ENCODE peak calls at places on chromosomes 2 and 18, in five cellular contexts. U, X, I, D and P are unnamed samples.

GRCh38 chr2:119156891-119157773 is 1.4 kb downstream of the C1QL2 start:
- DNase-seq in X (peak), D (no peak), U (no peak), I (no peak), P (no peak)

GRCh38 chr2:181553244-181553643 is 96.1 kb downstream of the ITGA4 start:
- DNase-seq in D (no peak), X (no peak), I (no peak), U (no peak), P (no peak)

GRCh38 chr18:9849407-9849961 is 36.3 kb upstream of the TXNDC2 start:
- DNase-seq in I (no peak), U (no peak), D (no peak), X (no peak), P (no peak)

GRCh38 chr18:25016666-25017065 is 335.3 kb downstream of the ZNF521 start:
- DNase-seq in X (no peak), D (no peak), I (no peak), U (no peak), P (no peak)

GRCh38 chr2:28956415-28956826 is 24.7 kb upstream of the TOGARAM2 start:
- DNase-seq in I (peak), D (no peak), X (peak), U (peak), P (peak)

GRCh38 chr2:241701405-241702154 is at the start of gene ING5:
- DNase-seq in D (peak), I (peak), U (peak), X (peak), P (peak)

GRCh38 chr2:32464441-32464840 is 107.6 kb downstream of the BIRC6 start:
- DNase-seq in U (no peak), D (no peak), I (no peak), X (no peak), P (no peak)

GRCh38 chr2:2107140-2107539 is 223.9 kb downstream of the MYT1L start:
- DNase-seq in I (no peak), D (no peak), U (no peak), X (no peak), P (no peak)

GRCh38 chr2:47174731-47175361 is 19.7 kb upstream of the STPG4 start:
- DNase-seq in I (peak), D (no peak), X (no peak), U (no peak), P (no peak)

GRCh38 chr18:30675905-30676620 is 366.5 kb downstream of the DSC3 start:
- DNase-seq in U (no peak), X (no peak), D (no peak), I (no peak), P (no peak)

GRCh38 chr2:73997813-73998212 is 13.1 kb downstream of the TET3 start:
- DNase-seq in D (no peak), I (no peak), U (no peak), X (no peak), P (no peak)

GRCh38 chr2:173753441-173753840 is 211.7 kb downstream of the SP3 start:
- DNase-seq in X (no peak), I (no peak), U (no peak), D (no peak), P (no peak)

GRCh38 chr2:236365258-236366048 is 101.2 kb upstream of the ASB18 start:
- DNase-seq in U (no peak), I (no peak), X (no peak), D (no peak), P (no peak)

GRCh38 chr18:10010611-10011015 is 96.8 kb downstream of the VAPA start:
- DNase-seq in X (no peak), I (no peak), D (no peak), U (no peak), P (no peak)

GRCh38 chr2:143575340-143575739 is 446.1 kb downstream of the ARHGAP15 start:
- DNase-seq in I (no peak), U (peak), X (no peak), D (no peak), P (peak)

GRCh38 chr2:169093535-169093934 is 24.2 kb downstream of the DHRS9 start:
- DNase-seq in I (no peak), X (no peak), U (no peak), D (no peak), P (no peak)

GRCh38 chr2:82852787-82853186 is 1606.3 kb downstream of the SUCLG1 start:
- DNase-seq in U (no peak), D (no peak), X (no peak), I (no peak), P (no peak)

GRCh38 chr2:20422679-20423271 is 24.1 kb upstream of the RHOB start:
- DNase-seq in I (peak), X (peak), U (peak), D (no peak), P (no peak)

GRCh38 chr2:71156531-71156930 is 26.1 kb downstream of the MPHOSPH10 start:
- DNase-seq in U (no peak), I (no peak), D (no peak), X (no peak), P (peak)

GRCh38 chr2:9667826-9668225 is 37.0 kb upstream of the YWHAQ start:
- DNase-seq in X (no peak), I (no peak), U (no peak), D (no peak), P (no peak)

GRCh38 chr2:108936868-108937265 is 52.2 kb downstream of the EDAR start:
- DNase-seq in D (no peak), I (no peak), U (no peak), X (no peak), P (no peak)

GRCh38 chr2:201964011-201964410 is 69.6 kb upstream of the FZD7 start:
- DNase-seq in X (no peak), D (no peak), U (no peak), I (no peak), P (no peak)
- TF ChIP-seq SUZ12 in X (no peak), D (no peak), U (no peak), I (no peak), P (no peak)

DNA sequence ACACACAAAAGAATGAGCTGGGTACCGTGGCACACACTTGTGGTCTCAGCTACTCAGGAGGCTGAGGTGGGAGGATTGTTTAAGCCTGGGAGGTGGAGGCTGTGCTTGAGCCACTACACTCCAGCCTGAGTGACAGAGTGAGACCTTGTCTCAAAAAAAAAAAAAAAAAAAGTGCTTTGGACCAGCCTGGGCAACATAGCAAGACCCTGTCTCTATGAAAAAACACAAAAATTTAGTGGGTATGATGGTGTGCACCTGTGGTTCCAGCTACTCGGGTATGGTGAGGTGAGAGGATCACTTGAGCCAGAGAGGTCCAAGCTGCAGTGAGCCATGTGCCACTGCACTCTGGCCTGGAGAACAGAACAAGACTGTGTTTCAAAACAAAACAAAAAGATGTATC is 10.4 kb downstream of the ZNF512 start:
- DNase-seq in U (no peak), X (no peak), D (no peak), I (no peak), P (no peak)
- TF ChIP-seq SUZ12 in U (no peak), X (no peak), D (no peak), I (no peak), P (no peak)

DNA sequence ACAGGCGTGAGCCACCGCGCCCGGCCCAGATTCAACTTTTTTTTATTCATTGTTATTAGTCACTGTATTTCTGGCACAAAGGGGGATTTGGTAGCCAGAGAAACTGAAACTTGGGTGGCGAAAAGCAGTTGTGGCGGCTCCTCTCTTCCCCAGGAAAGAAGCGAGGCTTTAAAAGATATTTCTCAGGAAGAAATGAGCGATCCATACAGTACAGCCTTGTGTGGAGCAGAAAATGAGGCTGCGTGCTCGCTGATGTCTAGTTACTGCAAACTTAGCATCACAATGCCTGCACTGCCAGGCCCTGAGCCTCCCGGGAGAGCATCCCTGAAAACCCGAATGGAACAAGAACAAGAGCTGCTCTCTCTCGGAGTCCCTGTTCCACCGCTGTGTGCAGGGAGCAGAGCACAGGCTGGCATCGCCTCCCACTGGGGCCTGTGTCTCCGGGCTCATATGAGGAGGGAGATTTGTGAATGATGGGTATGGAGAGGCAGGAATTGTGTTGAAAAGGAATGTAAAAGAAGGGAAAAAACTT is 234.0 kb downstream of the ZNF516 start:
- DNase-seq in U (no peak), D (no peak), I (no peak), X (no peak), P (no peak)
- TF ChIP-seq SUZ12 in U (no peak), D (no peak), I (no peak), X (no peak), P (no peak)

GRCh38 chr2:37588316-37588777 is 83.1 kb downstream of the CDC42EP3 start:
- DNase-seq in I (no peak), X (no peak), U (no peak), D (no peak), P (no peak)

GRCh38 chr2:37593024-37593423 is 78.4 kb downstream of the CDC42EP3 start:
- DNase-seq in U (no peak), I (no peak), D (no peak), X (no peak), P (no peak)

GRCh38 chr2:37587817-37588216 is 83.6 kb downstream of the CDC42EP3 start:
- DNase-seq in I (no peak), U (no peak), D (no peak), X (no peak), P (no peak)

GRCh38 chr2:37589298-37589697 is 82.1 kb downstream of the CDC42EP3 start:
- DNase-seq in X (no peak), I (no peak), D (no peak), U (no peak), P (no peak)

DNA sequence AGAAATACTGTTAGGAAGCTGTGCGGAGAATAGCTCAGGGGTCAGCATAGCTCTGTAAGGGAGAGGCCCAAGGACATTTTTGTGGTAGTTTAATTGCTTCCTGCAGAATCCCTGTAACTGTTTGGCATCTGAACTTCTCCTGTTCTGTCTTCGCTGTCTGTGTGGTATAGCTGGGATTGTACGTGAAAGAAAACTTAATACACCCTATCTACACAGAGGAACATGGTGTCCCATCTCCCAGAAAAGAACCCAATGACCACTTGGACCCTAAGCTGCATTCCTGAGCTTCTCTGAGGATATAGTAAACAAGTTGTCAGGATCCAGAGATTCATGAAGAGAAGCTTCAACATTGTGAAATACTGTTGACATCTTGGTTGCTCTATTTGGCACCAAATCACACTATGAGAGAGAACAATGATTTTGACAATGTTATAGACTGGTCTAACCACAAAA is 81.3 kb downstream of the CDC42EP3 start:
- DNase-seq in X (no peak), U (no peak), I (no peak), D (no peak), P (no peak)
- TF ChIP-seq SUZ12 in X (no peak), U (no peak), I (no peak), D (no peak), P (no peak)

DNA sequence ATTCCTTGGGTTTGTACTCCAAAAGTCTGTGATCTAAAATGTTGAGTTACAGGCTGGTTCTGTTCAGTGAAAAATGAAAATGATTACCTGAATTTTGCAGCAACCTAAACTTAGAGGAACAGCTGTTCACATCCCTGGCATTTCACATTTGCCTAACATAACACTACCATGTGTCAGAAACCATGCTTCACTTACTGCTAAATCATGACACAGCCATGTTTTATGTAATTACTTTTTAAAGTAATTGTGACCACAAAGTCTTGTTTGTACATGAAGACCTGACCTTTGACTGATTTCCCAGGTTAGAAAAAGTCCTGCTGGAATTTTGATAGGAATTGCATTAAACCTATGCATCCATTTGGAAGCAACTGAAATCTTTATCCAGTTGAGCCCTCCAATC is 79.1 kb downstream of the FAM168B start:
- DNase-seq in D (no peak), X (no peak), I (no peak), U (no peak), P (no peak)
- TF ChIP-seq SUZ12 in D (no peak), X (no peak), I (no peak), U (no peak), P (no peak)

GRCh38 chr18:2921778-2922177 is 75.0 kb downstream of the EMILIN2 start:
- DNase-seq in X (peak), D (no peak), U (no peak), I (no peak), P (no peak)
- TF ChIP-seq SUZ12 in X (no peak), D (no peak), U (no peak), I (no peak), P (no peak)

GRCh38 chr18:49667462-49667861 is 105.6 kb downstream of the LIPG start:
- DNase-seq in D (no peak), I (no peak), U (no peak), X (no peak), P (no peak)

GRCh38 chr18:49668583-49669290 is 106.9 kb downstream of the LIPG start:
- DNase-seq in D (no peak), U (no peak), X (no peak), I (peak), P (no peak)

GRCh38 chr18:49666045-49666444 is 104.2 kb downstream of the LIPG start:
- DNase-seq in X (no peak), D (no peak), U (no peak), I (no peak), P (no peak)

GRCh38 chr18:49672853-49673252 is 111.0 kb downstream of the LIPG start:
- DNase-seq in U (no peak), X (no peak), I (no peak), D (no peak), P (no peak)

DNA sequence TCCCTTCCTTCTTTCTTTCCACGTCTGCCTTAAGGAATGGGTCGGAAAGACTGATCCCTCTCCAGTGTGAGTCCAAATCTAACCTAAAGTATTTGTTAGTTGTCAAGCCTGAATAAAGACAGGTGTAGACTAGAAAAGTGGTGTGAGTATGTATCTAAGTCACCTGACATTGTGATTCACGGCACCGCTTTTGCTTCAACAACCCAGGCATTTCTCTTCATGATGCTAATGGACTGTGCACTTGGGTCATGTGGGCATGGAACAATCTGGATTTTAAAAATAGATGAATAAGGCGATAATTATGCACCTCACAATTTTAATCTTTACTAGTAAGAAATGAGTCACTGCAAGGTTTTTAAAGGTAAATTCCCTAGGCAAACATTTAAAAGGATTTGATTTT is 107.5 kb downstream of the LIPG start:
- DNase-seq in D (no peak), X (no peak), U (no peak), I (no peak), P (no peak)
- TF ChIP-seq SUZ12 in D (no peak), X (no peak), U (no peak), I (no peak), P (no peak)

DNA sequence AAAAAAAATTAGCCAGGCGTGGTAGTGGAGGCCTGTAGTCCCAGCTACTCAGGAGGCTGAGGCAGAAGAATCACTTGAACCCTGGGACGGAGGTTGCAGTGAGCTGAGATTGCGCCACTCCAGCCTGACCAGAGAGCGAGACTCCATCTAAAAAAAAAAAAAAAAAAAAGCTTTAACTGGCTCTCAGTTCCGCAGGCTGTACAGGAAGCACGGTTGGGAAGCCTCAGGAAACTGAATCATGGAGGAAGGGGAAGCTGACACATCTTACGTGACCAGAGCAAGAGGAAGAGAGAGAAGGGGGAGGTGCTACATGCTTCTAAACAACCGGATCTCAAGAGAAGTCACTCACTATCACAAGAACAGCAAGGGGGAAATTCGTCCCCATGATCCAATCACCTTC is 505.6 kb upstream of the SLC8A1 start:
- DNase-seq in I (peak), X (no peak), U (no peak), D (no peak), P (no peak)
- TF ChIP-seq SUZ12 in I (no peak), X (no peak), U (no peak), D (no peak), P (no peak)

GRCh38 chr18:12430137-12430990 is 22.6 kb downstream of the PRELID3A start:
- DNase-seq in X (no peak), D (no peak), I (no peak), U (no peak), P (no peak)
- TF ChIP-seq SUZ12 in X (no peak), D (no peak), I (no peak), U (no peak), P (no peak)

DNA sequence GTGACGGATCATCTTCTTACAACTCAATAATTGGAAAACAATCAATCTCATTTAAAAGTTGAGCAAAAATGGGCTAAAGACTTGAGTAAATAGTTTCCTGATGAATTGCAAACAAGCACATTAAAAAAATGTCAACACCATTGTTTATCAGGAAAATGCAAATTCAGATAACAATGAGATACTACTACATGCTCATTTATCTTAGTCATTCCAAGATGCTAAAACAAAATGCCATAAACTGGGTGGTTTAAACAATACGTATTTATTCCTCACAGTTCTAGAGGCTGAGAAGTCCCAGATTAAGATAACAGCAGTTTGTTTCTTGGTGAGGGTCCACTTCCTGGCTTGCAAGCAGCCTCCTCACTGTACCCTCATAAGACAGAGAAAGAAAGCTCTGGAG is 359.6 kb downstream of the NR4A2 start:
- DNase-seq in I (no peak), U (no peak), X (no peak), D (no peak), P (no peak)
- TF ChIP-seq SUZ12 in I (no peak), U (no peak), X (no peak), D (no peak), P (no peak)